ENCODE peak calls at places on chromosome 6, in six cellular contexts. C is naive thymus-derived CD4-positive, alpha-beta T cell; J is testis; H is SK-N-SH; E is mammary epithelial cell; Z is tibial artery. T is an unnamed sample.

GRCh38 chr6:154806804-154807203 is 73.6 kb downstream of the SCAF8 start:
- DNase-seq in Z (no peak), H (no peak), E (no peak), C (no peak), J (no peak), T (no peak)

GRCh38 chr6:109717971-109718370 is 26.9 kb downstream of the FIG4 start:
- DNase-seq in Z (no peak), C (no peak), J (no peak), E (no peak), H (no peak), T (no peak)

GRCh38 chr6:140653985-140654384 is 1279.5 kb upstream of the CITED2 start:
- DNase-seq in E (no peak), J (no peak), H (no peak), C (no peak), Z (no peak), T (no peak)

GRCh38 chr6:18551228-18551627 is 164.1 kb downstream of the RNF144B start:
- DNase-seq in C (no peak), Z (no peak), H (no peak), E (peak), J (no peak), T (peak)

GRCh38 chr6:129368076-129368475 is 341.9 kb downstream of the ARHGAP18 start:
- DNase-seq in J (no peak), C (no peak), Z (no peak), E (no peak), H (no peak), T (no peak)

GRCh38 chr6:24321538-24322162 is 36.2 kb downstream of the DCDC2 start:
- DNase-seq in Z (no peak), H (no peak), J (no peak), C (no peak), E (no peak), T (peak)

GRCh38 chr6:107977283-107977682 is 19.3 kb upstream of the SEC63 start:
- DNase-seq in H (peak), J (no peak), E (peak), Z (no peak), C (no peak), T (peak)

GRCh38 chr6:13810688-13811446 is 3.5 kb downstream of the MCUR1 start:
- DNase-seq in J (no peak), H (peak), Z (no peak), E (no peak), C (no peak), T (peak)

GRCh38 chr6:122677436-122677835 is 67.2 kb downstream of the PKIB start:
- DNase-seq in C (no peak), H (no peak), Z (no peak), J (no peak), E (no peak), T (no peak)

GRCh38 chr6:82371799-82372508 is 8.3 kb downstream of the TPBG start:
- DNase-seq in C (no peak), Z (no peak), H (no peak), J (no peak), E (no peak), T (no peak)

GRCh38 chr6:31450736-31451135 is 47.2 kb upstream of the MICB start:
- DNase-seq in H (no peak), E (no peak), Z (no peak), C (no peak), J (no peak), T (no peak)
- H3K4me3 ChIP-seq in H (no peak), E (no peak), Z (no peak), C (no peak), J (no peak), T (no peak)

DNA sequence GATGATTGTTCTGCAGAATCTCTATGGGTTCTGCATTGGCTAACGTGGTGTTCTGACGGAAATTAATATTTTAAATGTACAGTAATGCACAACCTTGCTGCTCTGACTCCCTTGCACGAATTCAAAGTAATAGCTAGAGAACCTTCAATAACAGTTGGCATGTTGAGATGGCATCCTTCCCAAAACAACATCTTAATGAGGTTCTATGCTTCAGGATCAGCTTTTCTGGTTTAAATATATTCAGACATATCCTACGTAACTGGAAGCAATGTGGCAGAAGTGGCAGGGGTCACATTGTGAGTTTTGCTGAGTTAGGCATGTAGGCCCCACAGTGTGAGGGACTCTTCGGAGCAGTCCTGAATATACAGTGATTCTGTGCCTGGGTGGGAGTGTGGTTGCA is 25.7 kb downstream of the DSE start:
- DNase-seq in C (no peak), J (no peak), Z (no peak), H (no peak), E (no peak), T (no peak)
- H3K27ac ChIP-seq in C (no peak), J (no peak), Z (no peak), H (no peak), E (no peak), T (no peak)

GRCh38 chr6:1390805-1391511 is 1.6 kb downstream of the FOXF2 start:
- DNase-seq in C (no peak), Z (no peak), J (no peak), E (no peak), H (no peak), T (peak)

GRCh38 chr6:1389791-1390070 is 355 bp downstream of the FOXF2 start:
- DNase-seq in J (no peak), Z (no peak), E (no peak), C (no peak), H (no peak), T (no peak)

GRCh38 chr6:1388927-1389790 is at the start of gene FOXF2:
- DNase-seq in E (no peak), J (no peak), H (no peak), C (no peak), Z (no peak), T (peak)

GRCh38 chr6:1391692-1392309 is 2.4 kb downstream of the FOXF2 start:
- DNase-seq in Z (no peak), H (no peak), J (no peak), E (no peak), C (no peak), T (no peak)

DNA sequence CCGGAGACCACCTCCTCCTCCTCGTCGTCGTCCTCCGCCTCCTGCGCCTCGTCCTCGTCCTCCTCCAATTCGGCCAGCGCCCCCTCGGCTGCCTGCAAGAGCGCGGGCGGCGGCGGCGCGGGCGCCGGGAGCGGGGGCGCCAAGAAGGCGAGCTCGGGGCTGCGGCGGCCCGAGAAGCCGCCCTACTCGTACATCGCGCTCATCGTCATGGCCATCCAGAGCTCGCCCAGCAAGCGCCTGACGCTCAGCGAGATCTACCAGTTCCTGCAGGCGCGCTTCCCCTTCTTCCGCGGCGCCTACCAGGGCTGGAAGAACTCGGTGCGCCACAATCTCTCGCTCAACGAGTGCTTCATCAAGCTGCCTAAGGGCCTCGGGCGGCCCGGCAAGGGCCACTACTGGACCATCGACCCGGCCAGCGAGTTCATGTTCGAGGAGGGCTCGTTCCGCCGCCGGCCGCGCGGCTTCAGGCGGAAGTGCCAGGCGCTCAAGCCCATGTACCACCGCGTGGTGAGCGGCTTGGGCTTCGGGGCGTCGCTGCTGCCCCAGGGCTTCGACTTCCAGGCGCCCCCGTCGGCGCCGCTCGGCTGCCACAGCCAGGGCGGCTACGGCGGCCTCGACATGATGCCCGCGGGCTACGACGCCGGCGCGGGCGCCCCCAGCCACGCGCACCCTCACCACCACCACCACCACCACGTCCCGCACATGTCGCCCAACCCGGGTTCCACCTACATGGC is 862 bp downstream of the FOXF2 start:
- DNase-seq in Z (no peak), C (no peak), H (no peak), J (no peak), E (peak), T (peak)
- H3K4me3 ChIP-seq in Z (peak), C (no peak), H (no peak), J (peak), E (peak), T (peak)

GRCh38 chr6:111871725-111872520 is 1.3 kb downstream of the FYN start:
- DNase-seq in E (peak), Z (peak), C (peak), H (peak), J (peak), T (peak)

GRCh38 chr6:111871207-111871606 is 2.0 kb downstream of the FYN start:
- DNase-seq in E (no peak), C (peak), Z (no peak), H (no peak), J (no peak), T (no peak)

GRCh38 chr6:111872521-111873177 is 603 bp downstream of the FYN start:
- DNase-seq in E (no peak), Z (peak), H (peak), J (peak), C (peak), T (peak)

GRCh38 chr6:111870054-111870750 is 3.0 kb downstream of the FYN start:
- DNase-seq in E (no peak), H (no peak), J (no peak), C (no peak), Z (no peak), T (no peak)

GRCh38 chr6:111870751-111871064 is 2.5 kb downstream of the FYN start:
- DNase-seq in J (no peak), E (no peak), C (no peak), Z (no peak), H (no peak), T (no peak)
- H3K27ac ChIP-seq in J (no peak), E (no peak), C (peak), Z (no peak), H (no peak), T (no peak)

T was measured in cardiac muscle cell.